ENCODE peak calls at places on chromosomes 1 and 21, in four cellular contexts. V, Z, M and J are unnamed samples.

GRCh38 chr1:66495490-66495889 is 38.5 kb upstream of the SGIP1 start:
- DNase-seq in V (no peak), Z (no peak), M (no peak), J (no peak)

GRCh38 chr1:35599411-35599810 is 26.3 kb downstream of the TFAP2E start:
- DNase-seq in Z (no peak), V (no peak), M (no peak), J (no peak)

GRCh38 chr1:183622884-183623785 is 12.4 kb downstream of the ARPC5 start:
- DNase-seq in V (peak), Z (no peak), M (no peak), J (peak)

GRCh38 chr21:45224189-45224938 is 63.3 kb downstream of the POFUT2 start:
- DNase-seq in M (no peak), V (no peak), Z (no peak), J (no peak)

GRCh38 chr21:18245493-18245967 is 897 bp downstream of the CHODL start:
- DNase-seq in Z (no peak), M (no peak), V (no peak), J (no peak)

GRCh38 chr21:44568667-44569556 is 4.6 kb upstream of the KRTAP10-4 start:
- DNase-seq in M (no peak), V (peak), Z (no peak), J (no peak)

GRCh38 chr1:200628223-200628868 is 7.8 kb upstream of the KIF14 start:
- DNase-seq in V (peak), Z (peak), M (no peak), J (no peak)

GRCh38 chr1:112143871-112144441 is 154.5 kb upstream of the KCND3 start:
- DNase-seq in V (no peak), M (no peak), Z (no peak), J (peak)

GRCh38 chr1:6770727-6771567 is 14.3 kb upstream of the CAMTA1 start:
- DNase-seq in V (no peak), Z (no peak), M (peak), J (no peak)

GRCh38 chr21:36297555-36297937 is 22.5 kb upstream of the MORC3 start:
- DNase-seq in Z (peak), M (no peak), V (no peak), J (no peak)

GRCh38 chr1:101077849-101078248 is 52.3 kb upstream of the DPH5 start:
- DNase-seq in M (no peak), Z (no peak), V (no peak), J (no peak)

GRCh38 chr1:38235705-38236104 is 189.1 kb upstream of the POU3F1 start:
- DNase-seq in Z (no peak), V (no peak), M (no peak), J (no peak)

GRCh38 chr1:30034627-30035521 is 688.5 kb downstream of the MATN1 start:
- DNase-seq in M (no peak), Z (no peak), V (no peak), J (no peak)

GRCh38 chr21:36330904-36331303 is 10.9 kb downstream of the MORC3 start:
- DNase-seq in Z (peak), M (no peak), V (peak), J (peak)

GRCh38 chr1:100921110-100921706 is 25.3 kb downstream of the SLC30A7 start:
- DNase-seq in M (no peak), V (peak), Z (no peak), J (peak)

GRCh38 chr1:210688482-210689233 is 360.0 kb downstream of the HHAT start:
- DNase-seq in Z (no peak), V (no peak), M (no peak), J (no peak)

GRCh38 chr1:183270541-183271141 is 84.6 kb downstream of the LAMC2 start:
- DNase-seq in V (no peak), M (no peak), Z (no peak), J (peak)

GRCh38 chr1:115183158-115183557 is 93.9 kb upstream of the TSPAN2 start:
- DNase-seq in Z (no peak), M (no peak), V (no peak), J (no peak)

GRCh38 chr1:110545492-110545891 is 26.5 kb upstream of the KCNA10 start:
- DNase-seq in V (no peak), Z (no peak), M (no peak), J (no peak)

GRCh38 chr1:18118078-18118477 is 10.5 kb downstream of the IGSF21 start:
- DNase-seq in M (no peak), V (no peak), Z (no peak), J (no peak)

GRCh38 chr21:34908424-34909055 is 140.6 kb downstream of the RUNX1 start:
- DNase-seq in M (no peak), V (peak), Z (no peak), J (no peak)

GRCh38 chr1:2466270-2466665 is 9.8 kb upstream of the PLCH2 start:
- DNase-seq in M (no peak), V (no peak), Z (no peak), J (no peak)

GRCh38 chr1:17957588-17958267 is 149.9 kb upstream of the IGSF21 start:
- DNase-seq in Z (no peak), M (no peak), V (no peak), J (no peak)

GRCh38 chr21:38982096-38982495 is 176.4 kb downstream of the ETS2 start:
- DNase-seq in M (peak), V (no peak), Z (no peak), J (no peak)
- TF ChIP-seq JUND in M (no peak), V (no peak), Z (no peak), J (no peak)

GRCh38 chr1:88851303-88852063 is 39.9 kb downstream of the GTF2B start:
- DNase-seq in M (no peak), Z (no peak), V (no peak), J (no peak)

DNA sequence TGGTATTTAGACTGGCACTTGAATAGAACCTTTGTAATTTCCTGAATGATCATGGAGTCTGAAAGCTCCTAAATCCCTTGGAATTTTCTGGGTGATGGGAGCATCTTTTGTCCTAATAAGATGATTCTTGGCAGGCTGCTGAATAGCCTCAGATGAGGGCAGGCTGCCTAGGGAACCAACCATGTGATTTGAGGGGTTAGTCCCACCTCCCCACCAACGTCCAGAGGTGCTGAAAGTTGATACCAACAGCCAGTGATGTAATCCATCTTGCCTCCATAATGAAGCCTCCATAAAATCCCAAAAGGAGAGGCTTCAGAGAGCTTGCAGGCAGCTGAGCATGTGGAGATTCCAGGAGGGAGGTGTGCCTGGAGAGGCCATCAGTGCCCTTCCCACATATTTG is 43.7 kb downstream of the GTF2B start:
- DNase-seq in M (no peak), Z (no peak), V (no peak), J (no peak)
- TF ChIP-seq JUND in M (no peak), Z (no peak), V (no peak), J (no peak)

DNA sequence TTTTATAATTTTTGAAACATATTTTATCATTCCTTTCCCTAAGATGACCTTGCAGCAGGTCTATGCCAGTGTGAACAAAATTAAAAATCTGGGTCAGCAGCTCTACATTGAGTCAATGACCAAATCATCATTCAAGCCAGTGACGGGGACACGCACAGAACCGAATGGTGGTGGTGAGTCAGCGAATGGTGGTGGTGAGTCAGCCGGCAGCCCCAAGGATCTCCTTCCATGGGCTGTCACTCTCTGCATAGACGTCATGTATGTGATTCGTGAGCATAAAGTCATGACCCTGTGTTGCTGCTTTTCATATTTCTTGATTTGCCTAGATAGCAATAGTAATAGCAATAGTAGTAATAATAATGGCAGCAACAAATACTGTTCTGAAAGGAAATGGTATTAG is 26.3 kb downstream of the PER3 start:
- DNase-seq in V (peak), Z (no peak), M (no peak), J (no peak)
- TF ChIP-seq JUND in V (peak), Z (no peak), M (no peak), J (no peak)

GRCh38 chr1:53160924-53161378 is 18.5 kb upstream of the SLC1A7 start:
- DNase-seq in Z (no peak), V (no peak), M (no peak), J (no peak)

GRCh38 chr1:53163291-53163768 is 20.9 kb upstream of the SLC1A7 start:
- DNase-seq in Z (no peak), V (peak), M (no peak), J (no peak)

GRCh38 chr1:53165408-53165961 is 23.0 kb upstream of the SLC1A7 start:
- DNase-seq in M (no peak), Z (no peak), V (no peak), J (no peak)

GRCh38 chr1:53158900-53159299 is 16.5 kb upstream of the SLC1A7 start:
- DNase-seq in V (no peak), M (no peak), Z (no peak), J (no peak)

DNA sequence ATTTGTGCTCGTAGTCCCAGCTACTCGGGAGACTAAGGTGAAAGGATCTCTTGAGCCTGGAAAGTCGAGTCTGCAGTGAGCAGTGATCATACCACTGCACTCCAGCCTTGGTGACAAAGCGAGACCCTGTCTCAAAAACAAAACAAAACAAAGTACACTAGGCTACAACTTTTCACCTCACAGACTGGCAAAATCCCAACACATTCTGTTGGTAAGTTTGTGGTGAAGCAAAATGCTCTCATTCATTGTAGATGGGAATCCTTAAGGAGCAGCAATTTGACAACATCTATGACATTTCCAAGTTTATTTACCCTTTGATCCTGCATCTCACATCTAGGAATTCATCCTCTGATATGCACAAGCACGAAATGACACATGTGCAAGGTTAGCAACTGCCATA is 20.2 kb upstream of the SLC1A7 start:
- DNase-seq in V (no peak), M (no peak), Z (no peak), J (no peak)
- TF ChIP-seq JUND in V (no peak), M (no peak), Z (no peak), J (no peak)

GRCh38 chr1:54274448-54274847 is 74.5 kb downstream of the MRPL37 start:
- DNase-seq in Z (no peak), V (no peak), M (no peak), J (no peak)

GRCh38 chr1:54273092-54273836 is 73.3 kb downstream of the MRPL37 start:
- DNase-seq in V (peak), M (no peak), Z (peak), J (no peak)

GRCh38 chr1:54272772-54273091 is 72.8 kb downstream of the MRPL37 start:
- DNase-seq in V (no peak), M (no peak), Z (no peak), J (no peak)

GRCh38 chr1:54274881-54275280 is 74.9 kb downstream of the MRPL37 start:
- DNase-seq in V (no peak), M (no peak), Z (no peak), J (no peak)

DNA sequence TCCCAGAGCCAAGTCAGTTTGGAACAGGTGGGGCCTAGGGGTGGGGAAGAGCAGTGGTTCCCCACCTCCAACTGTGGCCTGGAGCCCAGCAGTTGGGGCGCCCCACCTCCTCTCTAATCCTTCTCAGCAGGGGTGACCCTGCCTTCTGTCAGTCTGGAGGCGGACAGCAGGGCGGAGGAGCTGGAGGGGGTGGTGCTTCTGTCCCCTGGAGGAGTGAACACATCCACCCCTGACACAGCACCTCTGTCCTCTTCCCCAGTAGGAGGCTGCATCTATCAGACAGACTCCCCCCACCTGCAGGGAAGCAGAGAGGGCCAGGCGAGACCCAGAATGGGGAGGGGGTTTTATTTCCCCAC is 73.8 kb downstream of the MRPL37 start:
- DNase-seq in M (no peak), V (peak), Z (no peak), J (no peak)
- TF ChIP-seq JUND in M (no peak), V (no peak), Z (no peak), J (no peak)